ENCODE peak calls at places on chromosomes 5 and 9, in six cellular contexts. J, O, B, F, E and V are unnamed samples.

GRCh38 chr9:83623634-83623991 is 670 bp downstream of the IDNK start:
- DNase-seq in O (no peak), E (no peak), J (no peak), B (no peak), F (peak; percentile 15), V (no peak)

GRCh38 chr5:96868603-96869371 is 7.5 kb upstream of the ERAP2 start:
- DNase-seq in J (no peak), B (no peak), O (peak; percentile 75), E (no peak), F (peak; percentile 60), V (no peak)

GRCh38 chr5:77316871-77317661 is 106.6 kb downstream of the PDE8B start:
- DNase-seq in J (no peak), E (peak; percentile 61), B (no peak), O (peak; percentile 11), F (peak; percentile 46), V (no peak)

GRCh38 chr5:168468836-168469235 is 17.4 kb upstream of the RARS1 start:
- DNase-seq in O (no peak), B (no peak), E (no peak), J (no peak), F (peak; percentile 71), V (no peak)

GRCh38 chr9:16030513-16031185 is 477.8 kb downstream of the CCDC171 start:
- DNase-seq in E (no peak), O (peak; percentile 71), J (no peak), B (no peak), F (peak; percentile 100), V (no peak)

GRCh38 chr9:120941046-120941770 is 14.6 kb upstream of the TRAF1 start:
- DNase-seq in E (no peak), O (peak; percentile 89), B (no peak), J (no peak), F (peak; percentile 53), V (no peak)

GRCh38 chr9:98974994-98975712 is 31.4 kb downstream of the COL15A1 start:
- DNase-seq in O (peak; percentile 57), F (peak; percentile 64), J (peak; percentile 90), B (peak; percentile 81), E (peak; percentile 86), V (peak; percentile 67)

GRCh38 chr5:1441166-1441865 is 3.9 kb downstream of the SLC6A3 start:
- DNase-seq in B (no peak), E (no peak), J (no peak), F (no peak), O (no peak), V (no peak)

GRCh38 chr9:134171316-134172197 is 7.2 kb upstream of the RNU6ATAC start:
- DNase-seq in O (peak; percentile 14), F (peak; percentile 24), B (no peak), J (no peak), E (no peak), V (peak; percentile 31)

GRCh38 chr9:26706223-26706622 is 186.4 kb downstream of the CAAP1 start:
- DNase-seq in B (no peak), J (no peak), E (no peak), F (peak; percentile 34), O (peak; percentile 55), V (no peak)

GRCh38 chr9:127815512-127816361 is 13.1 kb downstream of the FPGS start:
- DNase-seq in E (no peak), O (no peak), J (no peak), F (no peak), B (no peak), V (no peak)

GRCh38 chr5:174503461-174504265 is 220.7 kb upstream of the MSX2 start:
- DNase-seq in E (no peak), J (no peak), B (no peak), O (peak; percentile 92), F (peak; percentile 79), V (no peak)

GRCh38 chr9:87862536-87863268 is 20.0 kb upstream of the SPATA31E1 start:
- DNase-seq in B (no peak), J (no peak), O (peak; percentile 86), F (peak; percentile 95), E (no peak), V (no peak)

GRCh38 chr9:137169764-137170460 is at the start of gene LRRC26:
- DNase-seq in E (no peak), B (no peak), F (no peak), J (no peak), O (no peak), V (no peak)

GRCh38 chr5:170745481-170746061 is 38.0 kb upstream of the GABRP start:
- DNase-seq in O (no peak), J (no peak), E (no peak), F (peak; percentile 19), B (no peak), V (no peak)

GRCh38 chr9:36063804-36064447 is 27.2 kb downstream of the RECK start:
- DNase-seq in O (peak; percentile 30), E (no peak), F (no peak), B (no peak), J (no peak), V (no peak)

GRCh38 chr5:92637247-92637646 is 943.8 kb downstream of the NR2F1-AS1 start:
- DNase-seq in F (no peak), O (no peak), E (no peak), J (no peak), B (no peak), V (no peak)

GRCh38 chr9:16150938-16151650 is 598.3 kb downstream of the CCDC171 start:
- DNase-seq in B (no peak), E (no peak), O (no peak), F (no peak), J (no peak), V (no peak)

GRCh38 chr5:76733049-76733417 is 17.1 kb downstream of the F2R start:
- DNase-seq in B (no peak), F (no peak), J (no peak), E (no peak), O (no peak), V (no peak)

GRCh38 chr5:32083981-32084430 is 90.1 kb downstream of the GOLPH3 start:
- DNase-seq in O (no peak), E (no peak), B (no peak), F (no peak), J (no peak), V (no peak)

GRCh38 chr5:160064441-160064840 is 54.8 kb downstream of the PWWP2A start:
- DNase-seq in E (no peak), O (peak; percentile 24), B (no peak), F (no peak), J (no peak), V (no peak)

GRCh38 chr5:58459276-58459859 is 518 bp downstream of the PLK2 start:
- DNase-seq in O (no peak), B (no peak), J (no peak), F (peak; percentile 46), E (no peak), V (no peak)

GRCh38 chr9:71878327-71879274 is 32.4 kb downstream of the ABHD17B start:
- DNase-seq in F (no peak), B (no peak), O (no peak), E (no peak), J (no peak), V (no peak)

GRCh38 chr5:75681125-75681830 is 36.0 kb downstream of the POC5 start:
- DNase-seq in J (no peak), B (no peak), F (peak; percentile 32), O (peak; percentile 64), E (no peak), V (no peak)

GRCh38 chr5:78745985-78746384 is 97.4 kb upstream of the LHFPL2 start:
- DNase-seq in O (no peak), F (no peak), B (no peak), J (no peak), E (no peak), V (no peak)

GRCh38 chr5:89087551-89088318 is 204.8 kb upstream of the MEF2C start:
- DNase-seq in E (peak; percentile 58), J (no peak), B (no peak), F (no peak), O (no peak), V (no peak)

GRCh38 chr9:8733096-8733954 is 933.7 kb upstream of the DMAC1 start:
- DNase-seq in E (peak; percentile 67), J (no peak), B (no peak), O (no peak), F (no peak), V (no peak)

GRCh38 chr5:169202969-169203368 is 98.0 kb downstream of the SLIT3 start:
- DNase-seq in B (no peak), F (no peak), E (no peak), O (no peak), J (no peak), V (no peak)

GRCh38 chr5:96861044-96861443 is 15.3 kb upstream of the ERAP2 start:
- DNase-seq in B (no peak), F (no peak), J (no peak), E (no peak), O (no peak), V (no peak)

GRCh38 chr5:151173711-151174611 is 16.4 kb upstream of the ANXA6 start:
- DNase-seq in O (no peak), E (no peak), B (no peak), F (no peak), J (no peak), V (no peak)

GRCh38 chr5:113205807-113206206 is 229.0 kb downstream of the TSSK1B start:
- DNase-seq in O (peak; percentile 48), E (no peak), J (no peak), F (no peak), B (no peak), V (no peak)